ENCODE peak calls at places on chromosomes 5 and 9, in five cellular contexts. K, Y, L, V and C are unnamed samples.

GRCh38 chr5:68230285-68230684 is 14.7 kb downstream of the PIK3R1 start:
- DNase-seq in L (no peak), V (no peak), K (no peak), Y (no peak), C (no peak)

GRCh38 chr5:34916518-34916917 is 1.0 kb downstream of the BRIX1 start:
- DNase-seq in V (no peak), K (no peak), L (no peak), Y (no peak), C (no peak)

GRCh38 chr9:69248005-69248404 is 73.9 kb downstream of the TJP2 start:
- DNase-seq in Y (no peak), K (no peak), L (no peak), V (no peak), C (no peak)

GRCh38 chr5:6434737-6435136 is 13.9 kb upstream of the UBE2QL1 start:
- DNase-seq in K (no peak), Y (no peak), L (no peak), V (no peak), C (no peak)

GRCh38 chr5:10018670-10019069 is 231.0 kb downstream of the ATPSCKMT start:
- DNase-seq in Y (peak; percentile 81), V (peak; percentile 66), L (no peak), K (no peak), C (peak; percentile 80)

GRCh38 chr5:124342027-124342471 is 404.4 kb downstream of the ZNF608 start:
- DNase-seq in K (peak; percentile 26), V (peak; percentile 92), Y (no peak), L (no peak), C (no peak)

GRCh38 chr5:51279983-51280382 is 103.3 kb upstream of the ISL1 start:
- DNase-seq in K (no peak), Y (peak; percentile 8), L (no peak), V (peak; percentile 1), C (no peak)

GRCh38 chr5:32057157-32058096 is 116.7 kb downstream of the GOLPH3 start:
- DNase-seq in V (peak; percentile 68), K (no peak), Y (peak; percentile 73), L (no peak), C (no peak)

GRCh38 chr5:97735209-97735608 is 552.2 kb upstream of the RIOK2 start:
- DNase-seq in V (peak; percentile 85), K (no peak), L (no peak), Y (peak; percentile 98), C (peak; percentile 9)

GRCh38 chr5:59596586-59597348 is 296.8 kb downstream of the PDE4D start:
- DNase-seq in Y (peak; percentile 77), V (peak; percentile 73), L (no peak), K (no peak), C (no peak)

GRCh38 chr5:138635268-138635667 is 60.1 kb upstream of the HSPA9 start:
- DNase-seq in V (peak; percentile 57), Y (no peak), L (no peak), K (no peak), C (no peak)

GRCh38 chr9:99419099-99419498 is 197.0 kb downstream of the SEC61B start:
- DNase-seq in K (no peak), V (peak; percentile 76), Y (no peak), L (no peak), C (no peak)

GRCh38 chr9:137146527-137146918 is 7.6 kb downstream of the GRIN1 start:
- DNase-seq in K (no peak), L (no peak), Y (no peak), V (no peak), C (no peak)

GRCh38 chr5:133118741-133119140 is 66.9 kb downstream of the HSPA4 start:
- DNase-seq in Y (no peak), V (no peak), L (no peak), K (no peak), C (no peak)

GRCh38 chr9:34114436-34114835 is 12.1 kb downstream of the DCAF12 start:
- DNase-seq in Y (no peak), K (no peak), V (no peak), L (no peak), C (no peak)

GRCh38 chr5:36305571-36306326 is 4.0 kb upstream of the RANBP3L start:
- DNase-seq in Y (peak; percentile 61), K (peak; percentile 47), L (no peak), V (peak; percentile 82), C (no peak)

GRCh38 chr5:57174850-57175525 is 1.1 kb downstream of the GPBP1 start:
- DNase-seq in V (peak; percentile 15), Y (peak; percentile 35), K (no peak), L (no peak), C (no peak)

GRCh38 chr5:167228134-167228533 is 1063.3 kb upstream of the WWC1 start:
- DNase-seq in L (no peak), Y (no peak), V (no peak), K (no peak), C (no peak)

GRCh38 chr5:10364186-10364689 is 10.7 kb downstream of the MARCHF6 start:
- DNase-seq in V (no peak), Y (peak; percentile 68), K (no peak), L (no peak), C (no peak)

GRCh38 chr5:1316588-1316902 is 21.7 kb upstream of the TERT start:
- DNase-seq in V (no peak), K (no peak), Y (no peak), L (no peak), C (no peak)
- H3K4me3 ChIP-seq in V (no peak overlapping the region), K (no peak overlapping the region), Y (no peak overlapping the region), L (peak overlapping the region; percentile 54), C (no peak overlapping the region)

GRCh38 chr5:116865651-116866050 is 291.0 kb upstream of the SEMA6A start:
- DNase-seq in V (no peak), Y (no peak), K (no peak), L (no peak), C (no peak)
- TF ChIP-seq CTCF in V (no peak), Y (no peak), K (no peak), L (no peak), C (no peak)

GRCh38 chr9:110830495-110830894 is 161.9 kb downstream of the MUSK start:
- DNase-seq in L (no peak), Y (no peak), K (no peak), V (no peak), C (no peak)

GRCh38 chr9:110832916-110833315 is 164.3 kb downstream of the MUSK start:
- DNase-seq in V (peak; percentile 43), Y (no peak), K (no peak), L (no peak), C (no peak)

GRCh38 chr9:110828148-110828730 is 159.6 kb downstream of the MUSK start:
- DNase-seq in K (peak; percentile 75), Y (peak; percentile 9), V (peak; percentile 89), L (no peak), C (no peak)
- H3K4me3 ChIP-seq in K (no peak overlapping the region), Y (no peak overlapping the region), V (no peak overlapping the region), L (no peak overlapping the region), C (no peak overlapping the region)

GRCh38 chr5:170470808-170471404 is 32.9 kb upstream of the KCNIP1 start:
- DNase-seq in V (no peak), K (no peak), L (no peak), Y (no peak), C (no peak)
- TF ChIP-seq CTCF in V (no peak), K (no peak), L (no peak), Y (no peak), C (no peak)

GRCh38 chr9:122213102-122213588 is 15.6 kb downstream of the LHX6 start:
- DNase-seq in K (no peak), Y (no peak), V (no peak), L (no peak), C (no peak)
- H3K4me3 ChIP-seq in K (no peak overlapping the region), Y (peak overlapping the region; percentile 34), V (no peak overlapping the region), L (peak overlapping the region; percentile 35), C (no peak overlapping the region)

GRCh38 chr9:15277400-15278137 is 29.4 kb downstream of the TTC39B start:
- DNase-seq in V (peak; percentile 51), K (no peak), Y (peak; percentile 22), L (no peak), C (no peak)
- TF ChIP-seq CTCF in V (peak; percentile 24), K (no peak), Y (peak; percentile 20), L (peak; percentile 56), C (peak; percentile 13)

GRCh38 chr5:76404694-76405306 is 1.7 kb downstream of the IQGAP2 start:
- DNase-seq in Y (no peak), L (no peak), V (no peak), K (no peak), C (no peak)
- H3K4me3 ChIP-seq in Y (no peak overlapping the region), L (peak overlapping the region; percentile 77), V (no peak overlapping the region), K (peak overlapping the region; percentile 74), C (no peak overlapping the region)

GRCh38 chr9:132546148-132547051 is 36.0 kb upstream of the BARHL1 start:
- DNase-seq in V (peak; percentile 32), Y (no peak), K (no peak), L (no peak), C (no peak)
- TF ChIP-seq CTCF in V (peak; percentile 27), Y (peak; percentile 33), K (no peak), L (no peak), C (peak; percentile 66)

DNA sequence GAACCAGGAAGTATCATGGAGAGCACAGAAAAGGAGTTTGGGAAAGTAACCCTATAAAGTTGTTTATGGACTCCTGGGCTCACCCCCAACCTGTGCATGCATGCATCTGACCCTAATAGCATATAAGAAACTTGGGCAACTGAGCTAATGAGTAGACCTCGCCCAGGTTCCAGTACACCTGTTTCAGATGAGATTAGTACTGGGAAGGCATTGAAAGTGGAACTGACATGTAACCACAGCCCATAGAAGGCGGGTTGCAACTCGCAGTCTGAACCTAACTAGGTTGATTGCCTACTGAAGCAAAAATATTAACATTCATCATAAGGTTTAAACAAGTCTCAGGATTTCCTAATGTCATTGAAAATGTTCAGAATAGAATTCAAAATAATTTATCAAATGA is 87.0 kb downstream of the WNK2 start:
- DNase-seq in K (no peak), V (no peak), Y (peak; percentile 32), L (no peak), C (no peak)
- H3K4me3 ChIP-seq in K (no peak overlapping the region), V (no peak overlapping the region), Y (no peak overlapping the region), L (no peak overlapping the region), C (no peak overlapping the region)